ENCODE peak calls at places on chromosome 1, in eight cellular contexts. B is activated CD8-positive, alpha-beta T cell treated with anti-CD3 and anti-CD28 coated beads, Interleukin-2, amount 10 ng/mL, durations not matched to agents 7 days and 5 days; S is fibroblast of the aortic adventitia; K is lung microvascular endothelial cell; J is stimulated activated CD4-positive, alpha-beta T cell treated with anti-CD3 and anti-CD28 coated beads, Interleukin-1b, Interleukin-23, amount 100 ng/mL, for 4 hours; H is CD4-positive, alpha-beta memory T cell; X is trophoblast cell; W is HEK293T. R is an unnamed sample.
A peak's percentile ranks its signal among the peaks of the same experiment; 100 is the strongest.

GRCh38 chr1:242828199-242828598 is 303.7 kb upstream of the PLD5 start:
- DNase-seq in B (no peak), S (no peak), K (no peak), J (no peak), H (no peak), X (no peak), W (no peak), R (no peak)

GRCh38 chr1:47708658-47709301 is 270.9 kb downstream of the FOXD2 start:
- DNase-seq in B (no peak), S (no peak), K (no peak), J (no peak), H (no peak), X (peak; percentile 51), W (peak; percentile 62), R (no peak)

GRCh38 chr1:243525085-243525487 is 269.2 kb downstream of the SDCCAG8 start:
- DNase-seq in B (no peak), S (peak; percentile 92), K (peak; percentile 83), J (no peak), H (no peak), X (no peak), W (no peak), R (peak; percentile 76)

GRCh38 chr1:175192630-175193338 is at the start of gene KIAA0040:
- DNase-seq in B (peak; percentile 61), S (no peak), K (peak; percentile 80), J (peak; percentile 48), H (peak; percentile 49), X (peak; percentile 78), W (peak; percentile 65), R (peak; percentile 67)

GRCh38 chr1:1926346-1926811 is 7.3 kb upstream of the TMEM52 start:
- DNase-seq in B (no peak), S (no peak), K (no peak), J (no peak), H (no peak), X (no peak), W (no peak), R (no peak)

GRCh38 chr1:1832151-1832550 is 53.9 kb upstream of the NADK start:
- DNase-seq in B (no peak), S (no peak), K (no peak), J (no peak), H (no peak), X (no peak), W (no peak), R (no peak)

GRCh38 chr1:62989497-62989896 is 205.6 kb downstream of the ATG4C start:
- DNase-seq in B (no peak), S (no peak), K (no peak), J (no peak), H (no peak), X (no peak), W (no peak), R (no peak)

GRCh38 chr1:40592107-40592773 is 60.8 kb downstream of the ZNF684 start:
- DNase-seq in B (peak; percentile 33), S (peak; percentile 42), K (peak; percentile 63), J (no peak), H (no peak), X (no peak), W (peak; percentile 62), R (peak; percentile 18)

GRCh38 chr1:51631747-51632146 is 14.9 kb downstream of the OSBPL9 start:
- DNase-seq in B (no peak), S (no peak), K (no peak), J (no peak), H (no peak), X (no peak), W (no peak), R (no peak)

GRCh38 chr1:44643721-44644330 is 30.5 kb downstream of the TMEM53 start:
- DNase-seq in B (no peak), S (no peak), K (peak; percentile 14), J (no peak), H (no peak), X (no peak), W (no peak), R (no peak)

GRCh38 chr1:107936498-107937481 is 28.2 kb downstream of the VAV3 start:
- DNase-seq in B (peak; percentile 64), S (peak; percentile 90), K (peak; percentile 50), J (no peak), H (no peak), X (peak; percentile 95), W (peak; percentile 30), R (no peak)

GRCh38 chr1:10615932-10616671 is 141.4 kb downstream of the PEX14 start:
- DNase-seq in B (no peak), S (no peak), K (no peak), J (no peak), H (no peak), X (no peak), W (no peak), R (no peak)

GRCh38 chr1:231347961-231348360 is 9.9 kb downstream of the SPRTN start:
- DNase-seq in B (no peak), S (no peak), K (no peak), J (no peak), H (no peak), X (no peak), W (no peak), R (no peak)

GRCh38 chr1:7468248-7468647 is 302.8 kb upstream of the VAMP3 start:
- DNase-seq in B (no peak), S (no peak), K (no peak), J (no peak), H (no peak), X (no peak), W (no peak), R (no peak)

GRCh38 chr1:116167625-116168276 is 56.6 kb downstream of the MAB21L3 start:
- DNase-seq in B (no peak), S (no peak), K (no peak), J (no peak), H (no peak), X (no peak), W (no peak), R (peak; percentile 11)

GRCh38 chr1:70420320-70420719 is 9.3 kb downstream of the CTH start:
- DNase-seq in B (no peak), S (no peak), K (no peak), J (no peak), H (no peak), X (no peak), W (peak; percentile 34), R (no peak)